ENCODE peak calls at places on chromosomes 4 and X, in nine cellular contexts. I is stimulated activated CD4-positive, alpha-beta T cell treated with anti-CD3 and anti-CD28 coated beads, Interleukin-4, amount 100 ng/mL, for 48 hours; V is T-helper 1 cell; O is activated naive CD8-positive, alpha-beta T cell treated with anti-CD3 and anti-CD28 coated beads, Interleukin-2, amount 50 U/mL, for 24 hours; C is AG10803; F is DMS79; T is fibroblast of the conjunctiva; Z is brain microvascular endothelial cell; L is activated CD4-positive, alpha-beta T cell treated with anti-CD3 and anti-CD28 coated beads for 1 hour. M is an unnamed sample.

GRCh38 chr4:85210353-85210752 is 243.9 kb upstream of the WDFY3 start:
- DNase-seq in I (no peak), Z (no peak), L (no peak), T (no peak), V (no peak), O (no peak), F (no peak), C (peak; percentile 3), M (peak; percentile 14)

GRCh38 chrX:11557120-11557519 is 108.6 kb downstream of the ARHGAP6 start:
- DNase-seq in I (no peak), T (peak; percentile 30), F (no peak), V (no peak), O (no peak), L (no peak), C (peak; percentile 60), Z (peak; percentile 45), M (peak; percentile 78)

GRCh38 chr4:150402968-150403367 is 179.0 kb upstream of the MAB21L2 start:
- DNase-seq in L (no peak), O (peak; percentile 9), Z (no peak), T (no peak), I (peak; percentile 4), C (no peak), V (no peak), F (peak; percentile 53), M (no peak)

GRCh38 chr4:169008478-169008877 is 1.6 kb downstream of the CBR4 start:
- DNase-seq in L (no peak), T (no peak), V (no peak), I (no peak), C (no peak), F (no peak), Z (no peak), O (no peak), M (no peak)

GRCh38 chr4:153623491-153623890 is 60.6 kb upstream of the TLR2 start:
- DNase-seq in Z (no peak), T (no peak), L (no peak), O (no peak), C (no peak), I (no peak), F (no peak), V (no peak), M (no peak)

GRCh38 chr4:3013839-3014350 is 50.5 kb downstream of the GRK4 start:
- DNase-seq in I (no peak), L (no peak), Z (no peak), T (no peak), V (no peak), C (no peak), F (no peak), O (no peak), M (no peak)

GRCh38 chrX:23888887-23889501 is 18.7 kb downstream of the APOO start:
- DNase-seq in Z (no peak), V (no peak), T (no peak), L (no peak), O (no peak), F (no peak), I (no peak), C (peak; percentile 19), M (peak; percentile 41)

GRCh38 chr4:184287697-184288255 is 70.1 kb upstream of the ENPP6 start:
- DNase-seq in F (peak; percentile 29), C (peak; percentile 45), O (no peak), T (peak; percentile 38), V (no peak), Z (peak; percentile 47), L (no peak), I (no peak), M (peak; percentile 60)